ENCODE peak calls at places on chromosomes 7 and 10, in four cellular contexts. K is HepG2, C is K562, T is H1. E is an unnamed sample.

GRCh38 chr7:123865517-123866117 is 20.6 kb downstream of the HYAL4 start:
- DNase-seq in K (peak), C (peak), T (no peak), E (peak)

GRCh38 chr10:91380873-91381561 is 29.1 kb upstream of the HECTD2 start:
- DNase-seq in K (no peak), C (peak), T (no peak), E (no peak)

GRCh38 chr10:93080350-93081046 is 6.8 kb downstream of the CYP26A1 start:
- DNase-seq in K (peak), C (peak), T (no peak), E (peak)

GRCh38 chr7:73423519-73424485 is 9.8 kb upstream of the FZD9 start:
- DNase-seq in K (peak), C (no peak), T (no peak), E (no peak)

GRCh38 chr10:114068054-114068707 is 24.5 kb downstream of the ADRB1 start:
- DNase-seq in K (no peak), C (no peak), T (no peak), E (no peak)

GRCh38 chr10:98881789-98882188 is 353.9 kb downstream of the HPSE2 start:
- DNase-seq in K (peak), C (peak), T (no peak), E (no peak)

GRCh38 chr10:6053816-6054581 is 8.2 kb downstream of the IL2RA start:
- DNase-seq in K (peak), C (peak), T (no peak), E (no peak)

GRCh38 chr10:107409517-107409916 is 245.0 kb upstream of the SORCS1 start:
- DNase-seq in K (no peak), C (no peak), T (no peak), E (no peak)

GRCh38 chr10:82572686-82573226 is 697.8 kb downstream of the NRG3 start:
- DNase-seq in K (no peak), C (no peak), T (no peak), E (no peak)

GRCh38 chr7:118609207-118609606 is 384.7 kb downstream of the ANKRD7 start:
- DNase-seq in K (no peak), C (no peak), T (no peak), E (no peak)

GRCh38 chr7:28106316-28106957 is 74.2 kb downstream of the JAZF1 start:
- DNase-seq in K (no peak), C (no peak), T (no peak), E (no peak)

GRCh38 chr10:91032614-91033248 is 111.8 kb upstream of the ANKRD1 start:
- DNase-seq in K (no peak), C (no peak), T (no peak), E (no peak)

GRCh38 chr7:117950601-117951278 is 77.5 kb upstream of the CTTNBP2 start:
- DNase-seq in K (no peak), C (no peak), T (no peak), E (no peak)

GRCh38 chr7:2171855-2172254 is 60.9 kb downstream of the MAD1L1 start:
- DNase-seq in K (no peak), C (no peak), T (no peak), E (no peak)

GRCh38 chr7:102426268-102427031 is 6.9 kb upstream of the ORAI2 start:
- DNase-seq in K (no peak), C (no peak), T (no peak), E (no peak)

GRCh38 chr10:17779761-17780160 is 27.8 kb downstream of the TMEM236 start:
- DNase-seq in K (no peak), C (no peak), T (no peak), E (no peak)

GRCh38 chr10:29646238-29646902 is 11.6 kb upstream of the SVIL start:
- DNase-seq in K (no peak), C (no peak), T (no peak), E (no peak)

GRCh38 chr7:132336797-132337196 is 239.5 kb downstream of the PLXNA4 start:
- DNase-seq in K (no peak), C (no peak), T (no peak), E (no peak)

GRCh38 chr7:80918406-80918805 is 445 bp downstream of the SEMA3C start:
- DNase-seq in K (no peak), C (no peak), T (no peak), E (no peak)
- TF ChIP-seq RNF2 in K (no peak), C (no peak), T (no peak), E (no peak)

DNA sequence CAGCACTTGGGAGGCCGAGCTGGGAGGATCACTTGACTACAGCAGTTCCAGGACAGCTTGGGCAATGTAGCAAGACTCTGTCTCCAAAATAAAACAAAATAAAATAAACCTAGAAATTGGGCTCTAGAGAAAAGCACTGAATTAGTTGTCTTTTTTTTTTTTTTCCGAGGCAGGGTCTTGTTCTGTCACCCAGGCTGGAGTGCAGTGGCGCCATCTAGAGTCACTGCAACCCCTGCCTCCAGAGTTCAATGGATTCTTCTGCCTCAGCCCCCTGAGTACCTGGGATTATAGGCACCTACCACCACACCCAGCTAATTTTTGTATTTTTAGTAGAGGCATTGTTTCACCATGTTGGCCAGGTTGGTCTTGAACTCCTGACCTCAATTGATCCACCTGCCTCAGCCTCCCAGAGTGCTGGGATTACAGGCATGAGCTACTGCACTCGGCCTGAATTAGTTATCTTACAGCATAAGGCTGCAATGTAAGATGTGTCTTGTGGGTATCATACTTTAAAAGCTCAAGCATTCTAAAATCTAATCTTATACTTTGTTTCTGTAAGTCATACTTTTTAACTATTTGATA is 12.8 kb downstream of the MEIG1 start:
- DNase-seq in K (no peak), C (no peak), T (no peak), E (no peak)
- TF ChIP-seq POLR2A in K (no peak), C (no peak), T (no peak), E (no peak)

DNA sequence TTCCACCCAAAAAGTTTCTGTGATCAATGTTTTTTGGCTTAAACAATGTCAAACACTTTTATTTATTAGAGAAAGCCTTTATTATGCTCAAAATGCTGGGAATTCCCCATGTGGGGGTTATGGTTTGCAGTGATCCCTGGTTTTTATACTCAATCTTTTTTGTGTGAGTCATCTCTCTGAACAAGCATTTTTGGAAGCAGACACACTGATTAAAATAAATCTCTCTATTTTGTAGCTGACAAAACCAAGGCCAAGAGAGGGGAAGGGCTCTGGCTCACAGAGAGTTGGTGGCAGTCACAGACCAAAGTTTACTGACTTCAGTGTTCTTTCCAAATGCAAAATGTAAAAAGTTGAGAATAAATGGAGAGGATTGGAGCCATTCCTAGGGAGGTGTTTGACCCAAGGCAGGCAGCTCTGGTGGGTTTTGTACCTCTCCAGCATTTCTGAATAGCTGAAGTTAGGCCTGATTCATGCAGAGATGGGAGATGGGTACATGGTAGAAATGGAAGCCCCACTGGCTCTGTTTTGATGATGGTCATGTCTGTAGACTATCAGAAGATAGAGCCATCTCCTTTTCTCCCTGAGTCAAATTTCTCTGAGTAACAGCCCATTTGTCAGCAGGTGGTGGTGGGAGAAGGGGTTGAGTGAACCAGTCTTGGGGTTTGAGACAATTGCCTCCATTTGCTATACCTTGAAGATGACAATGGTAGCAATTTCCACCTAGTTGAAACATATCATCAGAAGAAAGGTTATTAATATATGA is 45.4 kb upstream of the NAMPT start:
- DNase-seq in K (no peak), C (no peak), T (no peak), E (no peak)
- TF ChIP-seq RNF2 in K (no peak), C (no peak), T (no peak), E (no peak)

DNA sequence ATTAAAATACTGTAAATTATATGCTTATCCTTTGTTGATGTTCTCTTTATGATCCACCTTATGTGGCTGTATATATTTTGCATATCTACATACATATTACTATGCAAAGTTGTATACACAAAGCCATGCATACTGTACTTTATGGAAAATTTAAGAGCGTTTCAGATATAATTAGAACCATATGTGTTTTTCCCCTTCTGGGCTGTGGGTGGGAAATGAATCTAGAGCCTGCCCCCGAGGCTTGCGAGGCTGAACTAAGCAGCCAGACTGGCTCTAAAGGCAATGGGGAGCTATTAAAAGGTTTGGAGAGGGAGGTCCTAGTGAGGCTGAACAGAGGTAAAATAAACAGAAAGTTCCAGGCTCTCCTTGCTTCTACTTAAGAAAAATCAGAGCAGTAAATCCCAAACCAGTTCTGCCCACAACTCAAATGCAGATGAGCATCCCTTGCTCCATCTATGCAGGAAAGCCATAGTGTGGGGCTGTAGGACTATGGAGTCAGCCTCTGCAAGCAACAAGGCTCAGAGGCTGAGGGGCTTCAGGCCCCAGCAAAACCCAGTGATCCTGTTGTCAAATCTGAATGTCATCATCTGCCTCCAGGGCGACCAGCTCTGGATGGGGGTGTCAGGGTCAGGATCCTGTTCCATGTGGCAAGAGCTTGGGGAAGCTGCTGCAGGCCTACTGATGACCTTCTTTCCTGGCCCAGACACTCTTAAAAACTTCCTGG is 14.1 kb upstream of the DDIT4 start:
- DNase-seq in K (no peak), C (peak), T (no peak), E (peak)
- TF ChIP-seq POLR2A in K (no peak), C (no peak), T (no peak), E (no peak)

E was measured in A549.